ENCODE peak calls at places on chromosomes 13 and 19, in ten cellular contexts. One of them, this sample, is unnamed.

GRCh38 chr13:59346861-59347470 is 816.8 kb downstream of the DIAPH3 start:
- ATAC-seq in effector memory CD8-positive, alpha-beta T cell: no peak
- ATAC-seq in esophagus mucosa: no peak
- ATAC-seq in heart left ventricle: no peak
- ATAC-seq in stimulated activated naive CD8-positive, alpha-beta T cell treated with anti-CD3 and anti-CD28 coated beads, Interleukin-15, Interleukin-2, amounts not matched to agents 100 U/mL and 50 U/mL, for 24 hours: no peak
- ATAC-seq in left cardiac atrium: no peak
- ATAC-seq in aorta: no peak
- ATAC-seq in left lobe of liver: no peak
- ATAC-seq in CD8-positive, alpha-beta T cell: no peak
- ATAC-seq in Panc1: no peak
- ATAC-seq in this sample: no peak

GRCh38 chr13:38752726-38753125 is 65.8 kb downstream of the FREM2 start:
- ATAC-seq in effector memory CD8-positive, alpha-beta T cell: no peak
- ATAC-seq in esophagus mucosa: no peak
- ATAC-seq in heart left ventricle: no peak
- ATAC-seq in stimulated activated naive CD8-positive, alpha-beta T cell treated with anti-CD3 and anti-CD28 coated beads, Interleukin-15, Interleukin-2, amounts not matched to agents 100 U/mL and 50 U/mL, for 24 hours: no peak
- ATAC-seq in left cardiac atrium: no peak
- ATAC-seq in aorta: no peak
- ATAC-seq in left lobe of liver: no peak
- ATAC-seq in CD8-positive, alpha-beta T cell: no peak
- ATAC-seq in Panc1: no peak
- ATAC-seq in this sample: no peak

GRCh38 chr13:34410653-34411052 is 531.4 kb upstream of the NBEA start:
- ATAC-seq in effector memory CD8-positive, alpha-beta T cell: no peak
- ATAC-seq in esophagus mucosa: no peak
- ATAC-seq in heart left ventricle: no peak
- ATAC-seq in stimulated activated naive CD8-positive, alpha-beta T cell treated with anti-CD3 and anti-CD28 coated beads, Interleukin-15, Interleukin-2, amounts not matched to agents 100 U/mL and 50 U/mL, for 24 hours: no peak
- ATAC-seq in left cardiac atrium: no peak
- ATAC-seq in aorta: no peak
- ATAC-seq in left lobe of liver: no peak
- ATAC-seq in CD8-positive, alpha-beta T cell: no peak
- ATAC-seq in Panc1: no peak
- ATAC-seq in this sample: no peak

GRCh38 chr19:57434386-57435061 is 601 bp upstream of the ZNF749 start:
- ATAC-seq in effector memory CD8-positive, alpha-beta T cell: no peak
- ATAC-seq in esophagus mucosa: no peak
- ATAC-seq in heart left ventricle: peak
- ATAC-seq in stimulated activated naive CD8-positive, alpha-beta T cell treated with anti-CD3 and anti-CD28 coated beads, Interleukin-15, Interleukin-2, amounts not matched to agents 100 U/mL and 50 U/mL, for 24 hours: no peak
- ATAC-seq in left cardiac atrium: peak
- ATAC-seq in aorta: no peak
- ATAC-seq in left lobe of liver: peak
- ATAC-seq in CD8-positive, alpha-beta T cell: peak
- ATAC-seq in Panc1: peak
- ATAC-seq in this sample: peak

GRCh38 chr19:58400916-58401824 is 5.7 kb downstream of the RNF225 start:
- ATAC-seq in effector memory CD8-positive, alpha-beta T cell: peak
- ATAC-seq in esophagus mucosa: peak
- ATAC-seq in heart left ventricle: peak
- ATAC-seq in stimulated activated naive CD8-positive, alpha-beta T cell treated with anti-CD3 and anti-CD28 coated beads, Interleukin-15, Interleukin-2, amounts not matched to agents 100 U/mL and 50 U/mL, for 24 hours: peak
- ATAC-seq in left cardiac atrium: peak
- ATAC-seq in aorta: peak
- ATAC-seq in left lobe of liver: peak
- ATAC-seq in CD8-positive, alpha-beta T cell: peak
- ATAC-seq in Panc1: peak
- ATAC-seq in this sample: peak

GRCh38 chr13:73708393-73708985 is 425.7 kb downstream of the KLF12 start:
- ATAC-seq in effector memory CD8-positive, alpha-beta T cell: peak
- ATAC-seq in esophagus mucosa: peak
- ATAC-seq in heart left ventricle: peak
- ATAC-seq in stimulated activated naive CD8-positive, alpha-beta T cell treated with anti-CD3 and anti-CD28 coated beads, Interleukin-15, Interleukin-2, amounts not matched to agents 100 U/mL and 50 U/mL, for 24 hours: peak
- ATAC-seq in left cardiac atrium: peak
- ATAC-seq in aorta: no peak
- ATAC-seq in left lobe of liver: peak
- ATAC-seq in CD8-positive, alpha-beta T cell: peak
- ATAC-seq in Panc1: peak
- ATAC-seq in this sample: peak

GRCh38 chr19:13727798-13728197 is 36.5 kb upstream of the MRI1 start:
- ATAC-seq in effector memory CD8-positive, alpha-beta T cell: no peak
- ATAC-seq in esophagus mucosa: no peak
- ATAC-seq in heart left ventricle: no peak
- ATAC-seq in stimulated activated naive CD8-positive, alpha-beta T cell treated with anti-CD3 and anti-CD28 coated beads, Interleukin-15, Interleukin-2, amounts not matched to agents 100 U/mL and 50 U/mL, for 24 hours: no peak
- ATAC-seq in left cardiac atrium: no peak
- ATAC-seq in aorta: no peak
- ATAC-seq in left lobe of liver: no peak
- ATAC-seq in CD8-positive, alpha-beta T cell: no peak
- ATAC-seq in Panc1: no peak
- ATAC-seq in this sample: no peak

GRCh38 chr13:113848431-113849260 is 15.2 kb downstream of the GAS6 start:
- ATAC-seq in effector memory CD8-positive, alpha-beta T cell: no peak
- ATAC-seq in esophagus mucosa: peak
- ATAC-seq in heart left ventricle: no peak
- ATAC-seq in stimulated activated naive CD8-positive, alpha-beta T cell treated with anti-CD3 and anti-CD28 coated beads, Interleukin-15, Interleukin-2, amounts not matched to agents 100 U/mL and 50 U/mL, for 24 hours: no peak
- ATAC-seq in left cardiac atrium: no peak
- ATAC-seq in aorta: no peak
- ATAC-seq in left lobe of liver: no peak
- ATAC-seq in CD8-positive, alpha-beta T cell: no peak
- ATAC-seq in Panc1: no peak
- ATAC-seq in this sample: no peak

GRCh38 chr19:13825489-13826475 is 30.5 kb downstream of the ZSWIM4 start:
- ATAC-seq in effector memory CD8-positive, alpha-beta T cell: no peak
- ATAC-seq in esophagus mucosa: peak
- ATAC-seq in heart left ventricle: no peak
- ATAC-seq in stimulated activated naive CD8-positive, alpha-beta T cell treated with anti-CD3 and anti-CD28 coated beads, Interleukin-15, Interleukin-2, amounts not matched to agents 100 U/mL and 50 U/mL, for 24 hours: peak
- ATAC-seq in left cardiac atrium: no peak
- ATAC-seq in aorta: no peak
- ATAC-seq in left lobe of liver: no peak
- ATAC-seq in CD8-positive, alpha-beta T cell: no peak
- ATAC-seq in Panc1: peak
- ATAC-seq in this sample: peak

GRCh38 chr19:52296773-52297600 is at the start of gene ZNF480:
- ATAC-seq in effector memory CD8-positive, alpha-beta T cell: peak
- ATAC-seq in esophagus mucosa: peak
- ATAC-seq in heart left ventricle: peak
- ATAC-seq in stimulated activated naive CD8-positive, alpha-beta T cell treated with anti-CD3 and anti-CD28 coated beads, Interleukin-15, Interleukin-2, amounts not matched to agents 100 U/mL and 50 U/mL, for 24 hours: peak
- ATAC-seq in left cardiac atrium: peak
- ATAC-seq in aorta: peak
- ATAC-seq in left lobe of liver: peak
- ATAC-seq in CD8-positive, alpha-beta T cell: peak
- ATAC-seq in Panc1: peak
- ATAC-seq in this sample: peak

GRCh38 chr13:39025433-39025839 is 12.5 kb downstream of the PROSER1 start:
- ATAC-seq in effector memory CD8-positive, alpha-beta T cell: no peak
- ATAC-seq in esophagus mucosa: no peak
- ATAC-seq in heart left ventricle: peak
- ATAC-seq in stimulated activated naive CD8-positive, alpha-beta T cell treated with anti-CD3 and anti-CD28 coated beads, Interleukin-15, Interleukin-2, amounts not matched to agents 100 U/mL and 50 U/mL, for 24 hours: no peak
- ATAC-seq in left cardiac atrium: no peak
- ATAC-seq in aorta: no peak
- ATAC-seq in left lobe of liver: no peak
- ATAC-seq in CD8-positive, alpha-beta T cell: no peak
- ATAC-seq in Panc1: no peak
- ATAC-seq in this sample: no peak

GRCh38 chr19:54173951-54174817 is 1.2 kb upstream of the TMC4 start:
- ATAC-seq in effector memory CD8-positive, alpha-beta T cell: no peak
- ATAC-seq in esophagus mucosa: peak
- ATAC-seq in heart left ventricle: no peak
- ATAC-seq in stimulated activated naive CD8-positive, alpha-beta T cell treated with anti-CD3 and anti-CD28 coated beads, Interleukin-15, Interleukin-2, amounts not matched to agents 100 U/mL and 50 U/mL, for 24 hours: no peak
- ATAC-seq in left cardiac atrium: no peak
- ATAC-seq in aorta: no peak
- ATAC-seq in left lobe of liver: no peak
- ATAC-seq in CD8-positive, alpha-beta T cell: no peak
- ATAC-seq in Panc1: peak
- ATAC-seq in this sample: peak

GRCh38 chr19:35446194-35446593 is 1.9 kb upstream of the FFAR2 start:
- ATAC-seq in effector memory CD8-positive, alpha-beta T cell: peak
- ATAC-seq in esophagus mucosa: no peak
- ATAC-seq in heart left ventricle: no peak
- ATAC-seq in stimulated activated naive CD8-positive, alpha-beta T cell treated with anti-CD3 and anti-CD28 coated beads, Interleukin-15, Interleukin-2, amounts not matched to agents 100 U/mL and 50 U/mL, for 24 hours: peak
- ATAC-seq in left cardiac atrium: no peak
- ATAC-seq in aorta: no peak
- ATAC-seq in left lobe of liver: peak
- ATAC-seq in CD8-positive, alpha-beta T cell: peak
- ATAC-seq in Panc1: no peak
- ATAC-seq in this sample: peak

GRCh38 chr19:5603626-5604025 is 18.9 kb downstream of the SAFB2 start:
- ATAC-seq in effector memory CD8-positive, alpha-beta T cell: no peak
- ATAC-seq in esophagus mucosa: no peak
- ATAC-seq in heart left ventricle: no peak
- ATAC-seq in stimulated activated naive CD8-positive, alpha-beta T cell treated with anti-CD3 and anti-CD28 coated beads, Interleukin-15, Interleukin-2, amounts not matched to agents 100 U/mL and 50 U/mL, for 24 hours: no peak
- ATAC-seq in left cardiac atrium: no peak
- ATAC-seq in aorta: no peak
- ATAC-seq in left lobe of liver: no peak
- ATAC-seq in CD8-positive, alpha-beta T cell: no peak
- ATAC-seq in Panc1: no peak
- ATAC-seq in this sample: no peak

GRCh38 chr13:86282450-86282849 is 483.2 kb upstream of the SLITRK6 start:
- ATAC-seq in effector memory CD8-positive, alpha-beta T cell: no peak
- ATAC-seq in esophagus mucosa: no peak
- ATAC-seq in heart left ventricle: no peak
- ATAC-seq in stimulated activated naive CD8-positive, alpha-beta T cell treated with anti-CD3 and anti-CD28 coated beads, Interleukin-15, Interleukin-2, amounts not matched to agents 100 U/mL and 50 U/mL, for 24 hours: no peak
- ATAC-seq in left cardiac atrium: no peak
- ATAC-seq in aorta: no peak
- ATAC-seq in left lobe of liver: no peak
- ATAC-seq in CD8-positive, alpha-beta T cell: no peak
- ATAC-seq in Panc1: no peak
- ATAC-seq in this sample: peak

This sample was measured in activated T-helper 17 cell treated with anti-CD3 and anti-CD28 coated beads, Interleukin-2, amount 50 U/mL, for 72 hours.